ENCODE peak calls at places on chromosomes 12 and 14, in six cellular contexts. I, R, A, V, X and M are unnamed samples.

GRCh38 chr14:102394717-102395378 is 32.1 kb downstream of the TECPR2 start:
- DNase-seq in X (no peak), R (no peak), I (no peak), A (no peak), V (no peak), M (no peak)

GRCh38 chr14:33998263-33998662 is 47.4 kb upstream of the EGLN3 start:
- DNase-seq in V (no peak), I (no peak), A (no peak), R (no peak), X (no peak), M (no peak)

GRCh38 chr12:101209319-101210302 is at the start of gene SLC5A8:
- DNase-seq in X (no peak), V (no peak), R (no peak), A (no peak), I (peak; percentile 2), M (no peak)

GRCh38 chr12:56086096-56086495 is 6.1 kb downstream of the ERBB3 start:
- DNase-seq in A (no peak), R (no peak), I (no peak), V (no peak), X (no peak), M (no peak)

GRCh38 chr12:14367097-14367661 is 1.7 kb downstream of the ATF7IP start:
- DNase-seq in R (no peak), V (peak; percentile 34), I (no peak), A (no peak), X (no peak), M (peak; percentile 66)

GRCh38 chr12:58310368-58310767 is 369.0 kb downstream of the ATP23 start:
- DNase-seq in V (no peak), R (peak; percentile 9), A (no peak), X (no peak), I (no peak), M (no peak)

GRCh38 chr14:99191663-99192621 is 80.1 kb downstream of the BCL11B start:
- DNase-seq in A (peak; percentile 5), X (no peak), V (no peak), R (peak; percentile 68), I (no peak), M (peak; percentile 78)

GRCh38 chr12:6818246-6819006 is 3.2 kb upstream of the GPR162 start:
- DNase-seq in V (no peak), A (no peak), I (no peak), R (no peak), X (no peak), M (no peak)

GRCh38 chr12:69225251-69225910 is 14.0 kb upstream of the CPSF6 start:
- DNase-seq in V (no peak), R (no peak), I (no peak), A (no peak), X (no peak), M (no peak)

GRCh38 chr12:23535441-23535840 is 414.0 kb downstream of the SOX5 start:
- DNase-seq in I (no peak), X (no peak), R (no peak), V (no peak), A (no peak), M (no peak)

GRCh38 chr14:103329421-103330347 is 4.4 kb upstream of the EIF5 start:
- DNase-seq in A (no peak), R (no peak), I (no peak), X (no peak), V (no peak), M (no peak)

GRCh38 chr12:12081836-12082497 is 11.2 kb downstream of the BCL2L14 start:
- DNase-seq in V (no peak), A (no peak), X (no peak), I (no peak), R (peak; percentile 74), M (peak; percentile 55)

GRCh38 chr12:102406033-102406584 is 74.3 kb downstream of the IGF1 start:
- DNase-seq in A (no peak), V (no peak), R (peak; percentile 14), I (peak; percentile 52), X (peak; percentile 12), M (peak; percentile 9)

GRCh38 chr12:70852416-70853150 is 68.0 kb downstream of the PTPRR start:
- DNase-seq in X (no peak), V (no peak), R (no peak), A (no peak), I (no peak), M (no peak)